ENCODE peak calls at places on chromosomes 2 and 18, in six cellular contexts. One of them, this sample, is unnamed.

GRCh38 chr18:23377669-23378469 is 75.2 kb upstream of the RIOK3 start:
- DNase-seq in germinal center: no peak
- DNase-seq in left lobe of liver: no peak
- DNase-seq in T-helper 1 cell: no peak
- DNase-seq in NCI-H2081 treated with DMSO at 0.1 percent for 48 hours: no peak
- DNase-seq in stimulated activated CD8-positive, alpha-beta memory T cell treated with anti-CD3 and anti-CD28 coated beads, Interleukin-7, amount 100 ng/mL, for 24 hours: no peak
- DNase-seq in this sample: no peak

GRCh38 chr2:205850611-205851010 is 168.3 kb downstream of the NRP2 start:
- DNase-seq in left lobe of liver: no peak
- DNase-seq in stimulated activated CD8-positive, alpha-beta memory T cell treated with anti-CD3 and anti-CD28 coated beads, Interleukin-7, amount 100 ng/mL, for 24 hours: no peak
- DNase-seq in T-helper 1 cell: no peak
- DNase-seq in germinal center: no peak
- DNase-seq in NCI-H2081 treated with DMSO at 0.1 percent for 48 hours: no peak
- DNase-seq in this sample: no peak

GRCh38 chr18:692841-693240 is 19.6 kb downstream of the ENOSF1 start:
- DNase-seq in T-helper 1 cell: no peak
- DNase-seq in stimulated activated CD8-positive, alpha-beta memory T cell treated with anti-CD3 and anti-CD28 coated beads, Interleukin-7, amount 100 ng/mL, for 24 hours: no peak
- DNase-seq in germinal center: no peak
- DNase-seq in left lobe of liver: no peak
- DNase-seq in NCI-H2081 treated with DMSO at 0.1 percent for 48 hours: no peak
- DNase-seq in this sample: no peak

GRCh38 chr2:129862668-129863067 is 116.8 kb upstream of the RAB6C start:
- DNase-seq in left lobe of liver: no peak
- DNase-seq in germinal center: no peak
- DNase-seq in T-helper 1 cell: no peak
- DNase-seq in stimulated activated CD8-positive, alpha-beta memory T cell treated with anti-CD3 and anti-CD28 coated beads, Interleukin-7, amount 100 ng/mL, for 24 hours: no peak
- DNase-seq in NCI-H2081 treated with DMSO at 0.1 percent for 48 hours: no peak
- DNase-seq in this sample: peak

GRCh38 chr18:35680139-35680551 is 98.6 kb downstream of the GALNT1 start:
- DNase-seq in stimulated activated CD8-positive, alpha-beta memory T cell treated with anti-CD3 and anti-CD28 coated beads, Interleukin-7, amount 100 ng/mL, for 24 hours: no peak
- DNase-seq in germinal center: no peak
- DNase-seq in left lobe of liver: no peak
- DNase-seq in NCI-H2081 treated with DMSO at 0.1 percent for 48 hours: peak
- DNase-seq in T-helper 1 cell: no peak
- DNase-seq in this sample: no peak

GRCh38 chr2:209525834-209526281 is 102.0 kb downstream of the MAP2 start:
- DNase-seq in T-helper 1 cell: no peak
- DNase-seq in germinal center: no peak
- DNase-seq in left lobe of liver: no peak
- DNase-seq in NCI-H2081 treated with DMSO at 0.1 percent for 48 hours: no peak
- DNase-seq in stimulated activated CD8-positive, alpha-beta memory T cell treated with anti-CD3 and anti-CD28 coated beads, Interleukin-7, amount 100 ng/mL, for 24 hours: no peak
- DNase-seq in this sample: no peak

GRCh38 chr2:240392084-240392947 is 43.1 kb upstream of the GPC1 start:
- DNase-seq in left lobe of liver: no peak
- DNase-seq in T-helper 1 cell: peak
- DNase-seq in NCI-H2081 treated with DMSO at 0.1 percent for 48 hours: no peak
- DNase-seq in stimulated activated CD8-positive, alpha-beta memory T cell treated with anti-CD3 and anti-CD28 coated beads, Interleukin-7, amount 100 ng/mL, for 24 hours: no peak
- DNase-seq in germinal center: no peak
- DNase-seq in this sample: peak

GRCh38 chr2:38174646-38175096 is 98.7 kb upstream of the CYP1B1 start:
- DNase-seq in left lobe of liver: no peak
- DNase-seq in germinal center: no peak
- DNase-seq in NCI-H2081 treated with DMSO at 0.1 percent for 48 hours: no peak
- DNase-seq in stimulated activated CD8-positive, alpha-beta memory T cell treated with anti-CD3 and anti-CD28 coated beads, Interleukin-7, amount 100 ng/mL, for 24 hours: no peak
- DNase-seq in T-helper 1 cell: no peak
- DNase-seq in this sample: no peak

GRCh38 chr2:58853420-58853819 is 612.3 kb upstream of the FANCL start:
- DNase-seq in stimulated activated CD8-positive, alpha-beta memory T cell treated with anti-CD3 and anti-CD28 coated beads, Interleukin-7, amount 100 ng/mL, for 24 hours: no peak
- DNase-seq in T-helper 1 cell: no peak
- DNase-seq in left lobe of liver: no peak
- DNase-seq in NCI-H2081 treated with DMSO at 0.1 percent for 48 hours: no peak
- DNase-seq in germinal center: no peak
- DNase-seq in this sample: no peak

GRCh38 chr2:105396254-105397024 is 2.4 kb downstream of the FHL2 start:
- DNase-seq in T-helper 1 cell: no peak
- DNase-seq in NCI-H2081 treated with DMSO at 0.1 percent for 48 hours: no peak
- DNase-seq in stimulated activated CD8-positive, alpha-beta memory T cell treated with anti-CD3 and anti-CD28 coated beads, Interleukin-7, amount 100 ng/mL, for 24 hours: peak
- DNase-seq in germinal center: no peak
- DNase-seq in left lobe of liver: no peak
- DNase-seq in this sample: no peak

GRCh38 chr2:22946553-22946952 is 438.4 kb upstream of the KLHL29 start:
- DNase-seq in NCI-H2081 treated with DMSO at 0.1 percent for 48 hours: no peak
- DNase-seq in T-helper 1 cell: no peak
- DNase-seq in germinal center: no peak
- DNase-seq in left lobe of liver: no peak
- DNase-seq in stimulated activated CD8-positive, alpha-beta memory T cell treated with anti-CD3 and anti-CD28 coated beads, Interleukin-7, amount 100 ng/mL, for 24 hours: no peak
- DNase-seq in this sample: no peak

GRCh38 chr18:56377161-56377560 is 261.2 kb downstream of the TXNL1 start:
- DNase-seq in left lobe of liver: no peak
- DNase-seq in T-helper 1 cell: no peak
- DNase-seq in germinal center: no peak
- DNase-seq in stimulated activated CD8-positive, alpha-beta memory T cell treated with anti-CD3 and anti-CD28 coated beads, Interleukin-7, amount 100 ng/mL, for 24 hours: no peak
- DNase-seq in NCI-H2081 treated with DMSO at 0.1 percent for 48 hours: no peak
- DNase-seq in this sample: no peak

GRCh38 chr2:216006164-216006663 is 7.1 kb downstream of the MREG start:
- DNase-seq in NCI-H2081 treated with DMSO at 0.1 percent for 48 hours: no peak
- DNase-seq in T-helper 1 cell: no peak
- DNase-seq in stimulated activated CD8-positive, alpha-beta memory T cell treated with anti-CD3 and anti-CD28 coated beads, Interleukin-7, amount 100 ng/mL, for 24 hours: no peak
- DNase-seq in germinal center: peak
- DNase-seq in left lobe of liver: no peak
- DNase-seq in this sample: no peak

GRCh38 chr18:55047546-55047945 is 88.3 kb upstream of the CCDC68 start:
- DNase-seq in left lobe of liver: no peak
- DNase-seq in NCI-H2081 treated with DMSO at 0.1 percent for 48 hours: no peak
- DNase-seq in stimulated activated CD8-positive, alpha-beta memory T cell treated with anti-CD3 and anti-CD28 coated beads, Interleukin-7, amount 100 ng/mL, for 24 hours: no peak
- DNase-seq in germinal center: no peak
- DNase-seq in T-helper 1 cell: no peak
- DNase-seq in this sample: no peak

GRCh38 chr2:215758691-215759090 is 254.7 kb downstream of the MREG start:
- DNase-seq in germinal center: no peak
- DNase-seq in stimulated activated CD8-positive, alpha-beta memory T cell treated with anti-CD3 and anti-CD28 coated beads, Interleukin-7, amount 100 ng/mL, for 24 hours: no peak
- DNase-seq in NCI-H2081 treated with DMSO at 0.1 percent for 48 hours: no peak
- DNase-seq in T-helper 1 cell: no peak
- DNase-seq in left lobe of liver: no peak
- DNase-seq in this sample: no peak

GRCh38 chr2:48849770-48850169 is 94.2 kb upstream of the LHCGR start:
- DNase-seq in germinal center: no peak
- DNase-seq in left lobe of liver: no peak
- DNase-seq in stimulated activated CD8-positive, alpha-beta memory T cell treated with anti-CD3 and anti-CD28 coated beads, Interleukin-7, amount 100 ng/mL, for 24 hours: no peak
- DNase-seq in T-helper 1 cell: no peak
- DNase-seq in NCI-H2081 treated with DMSO at 0.1 percent for 48 hours: no peak
- DNase-seq in this sample: no peak

GRCh38 chr2:84971799-84972790 is 1.1 kb downstream of the KCMF1 start:
- DNase-seq in NCI-H2081 treated with DMSO at 0.1 percent for 48 hours: no peak
- DNase-seq in stimulated activated CD8-positive, alpha-beta memory T cell treated with anti-CD3 and anti-CD28 coated beads, Interleukin-7, amount 100 ng/mL, for 24 hours: peak
- DNase-seq in left lobe of liver: peak
- DNase-seq in T-helper 1 cell: peak
- DNase-seq in germinal center: peak
- DNase-seq in this sample: peak

GRCh38 chr2:41199320-41199719 is 747.4 kb upstream of the SLC8A1 start:
- DNase-seq in germinal center: no peak
- DNase-seq in NCI-H2081 treated with DMSO at 0.1 percent for 48 hours: peak
- DNase-seq in T-helper 1 cell: no peak
- DNase-seq in left lobe of liver: no peak
- DNase-seq in stimulated activated CD8-positive, alpha-beta memory T cell treated with anti-CD3 and anti-CD28 coated beads, Interleukin-7, amount 100 ng/mL, for 24 hours: no peak
- DNase-seq in this sample: no peak

GRCh38 chr18:27413495-27414401 is 228.6 kb upstream of the CHST9 start:
- DNase-seq in left lobe of liver: no peak
- DNase-seq in germinal center: no peak
- DNase-seq in T-helper 1 cell: no peak
- DNase-seq in NCI-H2081 treated with DMSO at 0.1 percent for 48 hours: no peak
- DNase-seq in stimulated activated CD8-positive, alpha-beta memory T cell treated with anti-CD3 and anti-CD28 coated beads, Interleukin-7, amount 100 ng/mL, for 24 hours: no peak
- DNase-seq in this sample: no peak

GRCh38 chr2:233115121-233115520 is 55.0 kb downstream of the INPP5D start:
- DNase-seq in left lobe of liver: no peak
- DNase-seq in NCI-H2081 treated with DMSO at 0.1 percent for 48 hours: no peak
- DNase-seq in T-helper 1 cell: no peak
- DNase-seq in germinal center: no peak
- DNase-seq in stimulated activated CD8-positive, alpha-beta memory T cell treated with anti-CD3 and anti-CD28 coated beads, Interleukin-7, amount 100 ng/mL, for 24 hours: no peak
- DNase-seq in this sample: no peak

This sample was measured in coronary artery.